ENCODE peak calls at places on chromosomes 6 and 20, in ten cellular contexts. M is G401; T is activated CD4-positive, alpha-beta T cell treated with anti-CD3 and anti-CD28 coated beads, Interleukin-2, amount 50 U/mL, for 1 hour; V is stimulated activated CD4-positive, alpha-beta T cell treated with anti-CD3 and anti-CD28 coated beads, Interleukin-1b, Interleukin-23, amount 100 ng/mL, for 24 hours; A is ureter; R is activated T-helper 1 cell treated with anti-CD3 and anti-CD28 coated beads, Interleukin-12 subunit alpha, Interleukin-12 subunit beta, Interleukin-2, Interleukin-4 antibody, amounts not matched to agents 30 ng/mL and 10 ng/mL and 1 ng/mL, durations not matched to agents 14 hours and 24 hours and 36 hours; G is IMR-90; X is left cardiac atrium; E is hypothalamus; B is GM03348. D is an unnamed sample.

GRCh38 chr6:89729818-89730217 is 89.8 kb downstream of the MDN1 start:
- DNase-seq in M (no peak), V (no peak), G (no peak), R (no peak), A (no peak), X (no peak), B (no peak), T (no peak), E (no peak), D (no peak)

GRCh38 chr20:35339007-35339406 is 46.8 kb upstream of the FAM83C start:
- DNase-seq in X (no peak), B (peak), A (no peak), M (no peak), V (no peak), R (no peak), T (no peak), E (no peak), G (peak), D (no peak)

GRCh38 chr20:2026514-2026913 is 32.7 kb upstream of the PDYN start:
- DNase-seq in B (no peak), E (no peak), R (no peak), V (no peak), M (no peak), X (no peak), A (no peak), T (no peak), G (no peak), D (no peak)

GRCh38 chr20:12581644-12582350 is 427.0 kb upstream of the SPTLC3 start:
- DNase-seq in V (no peak), X (no peak), A (no peak), E (no peak), G (no peak), T (no peak), B (no peak), R (no peak), M (no peak), D (no peak)

GRCh38 chr6:14655990-14656640 is 538.5 kb downstream of the CD83 start:
- DNase-seq in E (no peak), V (no peak), A (no peak), G (no peak), B (no peak), M (no peak), X (no peak), T (no peak), R (no peak), D (no peak)

GRCh38 chr6:50285735-50286134 is 236.0 kb upstream of the DEFB112 start:
- DNase-seq in B (no peak), X (no peak), R (no peak), E (no peak), M (no peak), G (no peak), V (no peak), A (no peak), T (no peak), D (no peak)

GRCh38 chr6:14502551-14502950 is 385.0 kb downstream of the CD83 start:
- DNase-seq in X (no peak), E (no peak), R (no peak), B (no peak), T (no peak), V (no peak), M (no peak), A (no peak), G (peak), D (no peak)

GRCh38 chr6:37516076-37516919 is 16.6 kb upstream of the CCDC167 start:
- DNase-seq in E (peak), V (peak), X (peak), T (peak), M (peak), R (peak), B (no peak), A (peak), G (no peak), D (peak)

GRCh38 chr6:170470673-170471072 is 82.4 kb downstream of the PSMB1 start:
- DNase-seq in R (no peak), B (no peak), G (peak), V (no peak), X (no peak), M (no peak), A (no peak), T (no peak), E (no peak), D (no peak)

GRCh38 chr6:27472182-27472616 is 706 bp downstream of the ZNF184 start:
- DNase-seq in M (peak), G (peak), E (peak), V (no peak), T (peak), X (peak), B (peak), R (peak), A (peak), D (peak)

GRCh38 chr6:32816746-32817204 is at the start of gene HLA-DOB:
- DNase-seq in E (no peak), T (no peak), G (peak), V (no peak), R (no peak), A (no peak), M (no peak), B (no peak), X (no peak), D (no peak)

GRCh38 chr6:10269814-10270472 is 144.9 kb downstream of the TFAP2A start:
- DNase-seq in V (no peak), M (no peak), A (no peak), G (no peak), B (peak), E (no peak), T (no peak), R (no peak), X (no peak), D (no peak)

GRCh38 chr6:43916924-43917877 is 147.2 kb downstream of the VEGFA start:
- DNase-seq in T (no peak), M (no peak), X (peak), E (no peak), R (no peak), B (no peak), V (no peak), A (peak), G (peak), D (no peak)

GRCh38 chr20:59776059-59776603 is 157.3 kb downstream of the SYCP2 start:
- DNase-seq in T (no peak), E (no peak), X (no peak), V (no peak), M (no peak), B (no peak), A (peak), R (no peak), G (no peak), D (no peak)

GRCh38 chr6:168136001-168136400 is 57.0 kb upstream of the FRMD1 start:
- DNase-seq in B (no peak), X (no peak), M (no peak), T (no peak), V (no peak), G (no peak), R (no peak), A (peak), E (no peak), D (no peak)

GRCh38 chr6:71965404-71965803 is 79.1 kb downstream of the RIMS1 start:
- DNase-seq in X (no peak), B (no peak), A (no peak), T (no peak), R (no peak), E (no peak), G (no peak), M (peak), V (no peak), D (no peak)

GRCh38 chr20:1803216-1804128 is 91.7 kb upstream of the SIRPA start:
- DNase-seq in T (peak), B (peak), X (peak), A (peak), E (peak), R (no peak), V (no peak), G (peak), M (peak), D (peak)

GRCh38 chr6:81331526-81331925 is 421.0 kb downstream of the TENT5A start:
- DNase-seq in X (no peak), V (no peak), T (no peak), A (no peak), B (peak), M (no peak), G (peak), R (no peak), E (no peak), D (no peak)

GRCh38 chr20:48574383-48574782 is 253.4 kb downstream of the PREX1 start:
- DNase-seq in M (no peak), X (no peak), V (no peak), A (no peak), E (no peak), B (no peak), R (no peak), T (no peak), G (no peak), D (no peak)

GRCh38 chr20:44069203-44069931 is 117.6 kb downstream of the JPH2 start:
- DNase-seq in T (peak), B (no peak), G (no peak), A (peak), X (no peak), R (peak), V (no peak), M (no peak), E (no peak), D (peak)

GRCh38 chr20:24965065-24965919 is 16.2 kb downstream of the CST7 start:
- DNase-seq in V (no peak), X (no peak), B (no peak), R (no peak), E (no peak), M (peak), A (no peak), G (no peak), T (no peak), D (no peak)

GRCh38 chr6:18327621-18328548 is 59.3 kb upstream of the RNF144B start:
- DNase-seq in B (no peak), X (no peak), V (no peak), A (no peak), T (no peak), M (no peak), E (peak), R (no peak), G (no peak), D (no peak)

GRCh38 chr6:157068691-157069228 is 254.6 kb downstream of the TMEM242 start:
- DNase-seq in R (no peak), E (no peak), B (no peak), G (peak), X (no peak), M (no peak), A (no peak), T (no peak), V (no peak), D (no peak)